ENCODE peak calls at places on chromosomes 7 and 10, in eight cellular contexts. L is CD8-positive, alpha-beta T cell; D is astrocyte; O is SK-N-SH; W is heart left ventricle; S is GM12878; Q is AG04450; C is HepG2. V is an unnamed sample.

GRCh38 chr10:1327759-1328158 is 271.6 kb downstream of the WDR37 start:
- DNase-seq in Q (no peak), W (no peak), O (no peak), C (no peak), S (no peak), L (no peak), D (no peak), V (no peak)

GRCh38 chr10:109914966-109915365 is 8.3 kb downstream of the XPNPEP1 start:
- DNase-seq in D (peak; percentile 97), W (no peak), O (no peak), S (peak; percentile 41), C (peak; percentile 61), L (no peak), Q (peak; percentile 79), V (no peak)

GRCh38 chr7:124738639-124739038 is 27.0 kb downstream of the GPR37 start:
- DNase-seq in D (no peak), Q (no peak), O (no peak), S (no peak), C (no peak), W (no peak), L (no peak), V (no peak)

GRCh38 chr7:49398236-49398635 is 375.2 kb upstream of the VWC2 start:
- DNase-seq in C (no peak), O (no peak), S (no peak), L (no peak), Q (no peak), W (no peak), D (no peak), V (no peak)

GRCh38 chr10:63671317-63671937 is 150.2 kb downstream of the REEP3 start:
- DNase-seq in L (no peak), C (no peak), S (no peak), Q (peak; percentile 55), D (peak; percentile 62), O (peak; percentile 39), W (no peak), V (no peak)

GRCh38 chr7:32275216-32275979 is 205.2 kb upstream of the PDE1C start:
- DNase-seq in C (no peak), D (no peak), W (no peak), L (no peak), S (peak; percentile 15), O (no peak), Q (no peak), V (no peak)

GRCh38 chr10:19815478-19816419 is 483 bp upstream of the PLXDC2 start:
- DNase-seq in D (peak; percentile 83), C (no peak), S (no peak), W (peak; percentile 86), L (no peak), O (peak; percentile 75), Q (peak; percentile 16), V (no peak)

GRCh38 chr7:142196066-142196840 is 61.6 kb downstream of the PRSS58 start:
- DNase-seq in W (no peak), S (no peak), C (no peak), D (peak; percentile 88), Q (no peak), L (no peak), O (no peak), V (no peak)

GRCh38 chr10:80459047-80459865 is 5.1 kb downstream of the TSPAN14 start:
- DNase-seq in Q (no peak), S (peak; percentile 73), W (peak; percentile 65), O (peak; percentile 78), C (no peak), L (peak; percentile 66), D (peak; percentile 82), V (peak; percentile 63)

GRCh38 chr10:34520084-34520483 is 295.0 kb downstream of the PARD3 start:
- DNase-seq in W (no peak), C (peak; percentile 15), D (peak; percentile 66), S (no peak), L (no peak), O (no peak), Q (no peak), V (no peak)

GRCh38 chr7:2978403-2978802 is 65.3 kb downstream of the CARD11 start:
- DNase-seq in W (no peak), Q (no peak), L (peak; percentile 45), D (no peak), O (no peak), C (no peak), S (peak; percentile 91), V (peak; percentile 53)

GRCh38 chr7:3673524-3673923 is 372.5 kb downstream of the SDK1 start:
- DNase-seq in Q (no peak), C (peak; percentile 23), W (no peak), O (peak; percentile 27), D (no peak), S (no peak), L (peak; percentile 21), V (peak; percentile 51)

GRCh38 chr7:149584530-149584929 is 86.9 kb upstream of the ZNF746 start:
- DNase-seq in O (no peak), D (no peak), Q (no peak), C (no peak), L (no peak), W (no peak), S (no peak), V (no peak)

GRCh38 chr7:149584009-149584408 is 86.4 kb upstream of the ZNF746 start:
- DNase-seq in D (no peak), L (no peak), Q (no peak), W (no peak), O (no peak), C (no peak), S (no peak), V (no peak)

GRCh38 chr7:149588930-149589329 is 91.3 kb upstream of the ZNF746 start:
- DNase-seq in L (no peak), Q (no peak), S (no peak), W (no peak), C (no peak), D (no peak), O (no peak), V (no peak)

GRCh38 chr7:149587331-149587645 is 89.7 kb upstream of the ZNF746 start:
- DNase-seq in W (no peak), O (no peak), L (no peak), Q (no peak), S (no peak), D (no peak), C (no peak), V (no peak)
- H3K9me3 ChIP-seq in W (no peaks in the 10 kb centered on the region), O (no peaks in the 10 kb centered on the region), L (no peaks in the 10 kb centered on the region), Q (no peaks in the 10 kb centered on the region), S (peaks cover 1% of the 10 kb centered on the region), D (no peaks in the 10 kb centered on the region), C (no peaks in the 10 kb centered on the region), V (no peaks in the 10 kb centered on the region)

GRCh38 chr10:78011065-78011464 is 18.2 kb downstream of the POLR3A start:
- DNase-seq in S (no peak), L (no peak), O (no peak), C (no peak), D (no peak), Q (no peak), W (no peak), V (no peak)

GRCh38 chr10:78013564-78013963 is 15.8 kb downstream of the POLR3A start:
- DNase-seq in D (no peak), S (no peak), L (no peak), C (no peak), O (no peak), Q (no peak), W (no peak), V (no peak)

GRCh38 chr10:78010278-78010677 is 19.0 kb downstream of the POLR3A start:
- DNase-seq in O (no peak), W (no peak), D (no peak), L (no peak), S (no peak), C (no peak), Q (no peak), V (no peak)

GRCh38 chr10:78007172-78007571 is 22.1 kb downstream of the POLR3A start:
- DNase-seq in O (no peak), W (no peak), S (no peak), L (no peak), C (no peak), Q (no peak), D (no peak), V (no peak)

GRCh38 chr10:78009662-78010061 is 19.7 kb downstream of the POLR3A start:
- DNase-seq in D (no peak), W (no peak), Q (no peak), O (no peak), S (no peak), L (no peak), C (no peak), V (no peak)
- H3K9me3 ChIP-seq in D (no peaks in the 10 kb centered on the region), W (no peaks in the 10 kb centered on the region), Q (no peaks in the 10 kb centered on the region), O (no peaks in the 10 kb centered on the region), S (no peaks in the 10 kb centered on the region), L (no peaks in the 10 kb centered on the region), C (no peaks in the 10 kb centered on the region), V (no peaks in the 10 kb centered on the region)

DNA sequence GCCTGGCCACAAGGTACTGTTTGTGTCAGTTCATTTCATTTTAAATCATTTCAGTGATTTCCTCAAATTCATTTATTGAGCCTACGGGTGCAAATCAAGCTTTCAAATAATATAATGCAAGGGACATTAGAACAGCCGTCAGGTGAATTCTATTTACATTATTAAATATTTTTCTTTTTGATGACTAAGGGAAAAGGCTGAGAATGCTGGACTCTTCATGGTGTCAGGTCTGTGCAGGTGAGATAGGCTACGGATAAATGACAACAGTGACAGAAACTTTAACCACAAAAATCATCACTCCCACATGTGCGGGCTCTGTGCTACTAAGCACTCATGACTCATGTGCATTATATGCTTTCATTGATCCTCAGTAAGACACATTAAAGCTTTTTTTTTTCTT is 149.2 kb upstream of the ZNF716 start:
- DNase-seq in S (no peak), D (no peak), C (no peak), O (no peak), L (no peak), Q (no peak), W (no peak), V (no peak)
- H3K9me3 ChIP-seq in S (no peaks in the 10 kb centered on the region), D (peaks cover 6% of the 10 kb centered on the region), C (peaks cover 81% of the 10 kb centered on the region), O (no peaks in the 10 kb centered on the region), L (no peaks in the 10 kb centered on the region), Q (peaks cover 37% of the 10 kb centered on the region), W (no peaks in the 10 kb centered on the region), V (peaks cover 22% of the 10 kb centered on the region)

DNA sequence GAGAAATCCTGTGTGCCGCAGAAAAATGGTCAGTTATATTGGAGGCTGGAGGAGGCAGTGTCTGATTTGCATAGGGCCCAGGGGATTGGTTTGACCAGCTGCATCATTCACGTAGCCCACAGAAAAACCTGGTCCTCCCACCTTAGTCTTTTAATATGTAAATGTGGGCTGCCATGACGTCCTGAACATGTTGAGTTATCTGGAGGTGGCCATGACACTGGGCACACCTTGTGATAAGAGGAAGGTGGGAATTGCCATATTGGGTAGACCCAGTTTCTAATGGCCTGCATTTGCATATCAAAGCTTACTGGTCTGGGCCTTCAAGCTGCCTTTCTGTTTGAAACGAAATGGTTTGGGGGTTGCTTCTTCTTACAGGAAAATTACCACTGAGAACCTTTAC is 162.2 kb downstream of the AHR start:
- DNase-seq in C (no peak), O (no peak), L (no peak), S (no peak), Q (no peak), W (no peak), D (no peak), V (no peak)
- H3K9me3 ChIP-seq in C (peaks cover 13% of the 10 kb centered on the region), O (no peaks in the 10 kb centered on the region), L (no peaks in the 10 kb centered on the region), S (no peaks in the 10 kb centered on the region), Q (no peaks in the 10 kb centered on the region), W (no peaks in the 10 kb centered on the region), D (no peaks in the 10 kb centered on the region), V (no peaks in the 10 kb centered on the region)

GRCh38 chr10:37762287-37762686 is 95.1 kb downstream of the ZNF248 start:
- DNase-seq in O (no peak), S (no peak), C (peak; percentile 13), L (no peak), Q (no peak), D (no peak), W (no peak), V (no peak)
- H3K9me3 ChIP-seq in O (no peaks in the 10 kb centered on the region), S (no peaks in the 10 kb centered on the region), C (no peaks in the 10 kb centered on the region), L (peaks cover 12% of the 10 kb centered on the region), Q (peaks cover 2% of the 10 kb centered on the region), D (no peaks in the 10 kb centered on the region), W (no peaks in the 10 kb centered on the region), V (peaks cover 47% of the 10 kb centered on the region)

GRCh38 chr10:42513921-42514320 is 124.4 kb downstream of the ZNF33B start:
- DNase-seq in D (no peak), S (no peak), O (no peak), C (no peak), L (no peak), W (no peak), Q (no peak), V (no peak)
- H3K9me3 ChIP-seq in D (peaks cover 17% of the 10 kb centered on the region), S (peaks cover 3% of the 10 kb centered on the region), O (peaks cover 12% of the 10 kb centered on the region), C (peaks cover 6% of the 10 kb centered on the region), L (peaks cover 60% of the 10 kb centered on the region), W (peaks cover 36% of the 10 kb centered on the region), Q (peaks cover 25% of the 10 kb centered on the region), V (peaks cover 91% of the 10 kb centered on the region)